ENCODE peak calls at places on chromosomes 7 and 10, in four cellular contexts. L is heart left ventricle, D is body of pancreas, O is sigmoid colon. Q is an unnamed sample.
A peak's percentile ranks its signal among the peaks of the same experiment; 100 is the strongest.

GRCh38 chr10:71608863-71609768 is 110.5 kb downstream of the C10orf105 start:
- DNase-seq in L (peak; percentile 87), D (peak; percentile 71), O (peak; percentile 84), Q (peak; percentile 93)

GRCh38 chr7:80014507-80014906 is 120.1 kb upstream of the GNAI1 start:
- DNase-seq in D (no peak), L (no peak), O (no peak), Q (no peak)

GRCh38 chr10:123287594-123288247 is 133.5 kb downstream of the BUB3 start:
- DNase-seq in L (no peak), O (no peak), D (no peak), Q (no peak)

GRCh38 chr10:77771450-77771849 is 133.8 kb upstream of the KCNMA1 start:
- DNase-seq in O (no peak), L (no peak), D (no peak), Q (no peak)

GRCh38 chr10:131652416-131652815 is 248.4 kb upstream of the PPP2R2D start:
- DNase-seq in D (no peak), O (no peak), L (no peak), Q (peak; percentile 12)

GRCh38 chr7:34341331-34341730 is 316.7 kb upstream of the NPSR1 start:
- DNase-seq in L (no peak), D (no peak), O (no peak), Q (no peak)

GRCh38 chr10:101070098-101070497 is 8.3 kb downstream of the KAZALD1 start:
- DNase-seq in L (no peak), D (no peak), O (no peak), Q (no peak)

GRCh38 chr7:75888464-75889222 is 9.8 kb downstream of the RHBDD2 start:
- DNase-seq in D (no peak), L (peak; percentile 59), O (no peak), Q (no peak)

GRCh38 chr10:62112325-62112724 is 156.3 kb downstream of the RTKN2 start:
- DNase-seq in L (no peak), O (no peak), D (no peak), Q (no peak)

GRCh38 chr7:116776610-116777289 is 85.6 kb upstream of the CAPZA2 start:
- DNase-seq in O (no peak), D (peak; percentile 18), L (no peak), Q (no peak)

GRCh38 chr10:80046629-80047441 is 31.6 kb upstream of the TMEM254 start:
- DNase-seq in O (peak; percentile 79), L (peak; percentile 87), D (peak; percentile 80), Q (peak; percentile 89)

GRCh38 chr10:79367421-79368189 is 20.3 kb downstream of the PPIF start:
- DNase-seq in O (no peak), D (no peak), L (no peak), Q (no peak)

GRCh38 chr10:33215154-33215553 is 119.3 kb downstream of the NRP1 start:
- DNase-seq in L (no peak), D (no peak), O (no peak), Q (no peak)

GRCh38 chr7:87398441-87398840 is 53.0 kb downstream of the CROT start:
- DNase-seq in L (no peak), D (no peak), O (no peak), Q (no peak)

GRCh38 chr10:14560794-14561765 is 213.6 kb downstream of the FAM107B start:
- DNase-seq in L (no peak), O (no peak), D (no peak), Q (no peak)

GRCh38 chr7:48097511-48098231 is 8.6 kb downstream of the UPP1 start:
- DNase-seq in O (no peak), L (no peak), D (no peak), Q (no peak)

GRCh38 chr7:24395512-24395911 is 111.5 kb downstream of the NPY start:
- DNase-seq in O (no peak), L (no peak), D (no peak), Q (no peak)

GRCh38 chr10:1706711-1707110 is 30.6 kb downstream of the ADARB2 start:
- DNase-seq in L (no peak), D (no peak), O (no peak), Q (no peak)

GRCh38 chr7:131600578-131600977 is 44.1 kb upstream of the PODXL start:
- DNase-seq in O (no peak), D (no peak), L (no peak), Q (no peak)

GRCh38 chr7:20793258-20793657 is 6.6 kb upstream of the SP8 start:
- DNase-seq in D (no peak), O (no peak), L (no peak), Q (no peak)

GRCh38 chr7:70775570-70776156 is 356.3 kb upstream of the GALNT17 start:
- DNase-seq in L (no peak), O (no peak), D (no peak), Q (no peak)

GRCh38 chr7:47647213-47647985 is 65.5 kb upstream of the TNS3 start:
- DNase-seq in D (no peak), L (no peak), O (no peak), Q (no peak)

GRCh38 chr10:12839941-12840611 is 161.4 kb downstream of the CCDC3 start:
- DNase-seq in O (no peak), D (no peak), L (no peak), Q (no peak)

GRCh38 chr10:46255696-46256355 is 31.0 kb upstream of the ANTXRL start:
- DNase-seq in D (peak; percentile 69), O (peak; percentile 75), L (peak; percentile 88), Q (peak; percentile 76)

GRCh38 chr7:16210171-16210570 is 211.2 kb downstream of the CRPPA start:
- DNase-seq in O (no peak), D (no peak), L (no peak), Q (no peak)

DNA sequence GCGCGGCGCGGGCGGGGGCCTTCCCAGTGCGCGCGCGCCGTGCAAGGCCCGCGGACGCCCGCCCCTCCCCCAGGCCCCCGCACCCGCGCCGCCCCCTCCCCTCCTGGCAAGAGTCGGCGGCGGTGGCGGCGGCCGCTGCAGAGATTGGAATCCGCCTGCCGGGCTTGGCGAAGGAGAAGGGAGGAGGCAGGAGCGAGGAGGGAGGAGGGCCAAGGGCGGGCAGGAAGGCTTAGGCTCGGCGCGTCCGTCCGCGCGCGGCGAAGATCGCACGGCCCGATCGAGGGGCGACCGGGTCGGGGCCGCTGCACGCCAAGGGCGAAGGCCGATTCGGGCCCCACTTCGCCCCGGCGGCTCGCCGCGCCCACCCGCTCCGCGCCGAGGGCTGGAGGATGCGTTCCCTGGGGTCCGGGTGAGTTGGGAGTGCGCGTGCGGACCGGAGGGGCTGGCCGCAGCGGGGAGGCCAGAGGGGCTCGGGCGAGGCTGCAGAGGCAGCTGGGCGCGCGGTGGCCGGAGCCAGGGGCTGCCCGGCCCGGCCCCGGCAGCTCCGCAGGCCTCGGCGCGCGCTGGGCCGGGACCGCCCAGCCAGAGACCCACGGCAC is at the start of gene BMPR1A:
- DNase-seq in D (peak; percentile 92), L (no peak), O (no peak), Q (no peak)
- TF ChIP-seq POLR2A in D (no peak), L (no peak), O (peak; percentile 56), Q (no peak)

DNA sequence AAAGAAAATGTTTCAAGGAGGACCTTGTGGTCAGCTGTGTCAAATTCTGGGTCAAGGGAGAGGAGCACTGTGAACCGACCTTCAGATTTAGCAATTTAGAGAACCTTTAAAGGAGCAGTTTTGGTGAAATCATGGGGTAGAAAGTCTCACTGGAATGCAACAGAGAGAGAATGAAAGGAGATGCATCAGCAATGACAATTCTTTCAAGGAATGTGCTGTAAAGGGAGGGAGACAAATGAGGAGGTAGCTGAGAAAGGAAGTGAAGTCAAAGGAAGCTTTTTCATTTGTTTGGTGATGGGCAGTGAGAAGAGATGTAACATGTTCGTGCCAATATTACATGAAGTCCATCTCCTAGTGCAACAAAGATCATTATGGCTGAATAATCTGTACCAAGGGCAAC is 166.0 kb downstream of the TSPAN12 start:
- DNase-seq in L (no peak), D (no peak), O (no peak), Q (no peak)
- H3K36me3 ChIP-seq in L (no peaks in the 10 kb centered on the region), D (no peaks in the 10 kb centered on the region), O (no peaks in the 10 kb centered on the region), Q (no peaks in the 10 kb centered on the region)

GRCh38 chr10:44083719-44084400 is 301.0 kb downstream of the CXCL12 start:
- DNase-seq in L (no peak), D (no peak), O (no peak), Q (no peak)
- H3K27ac ChIP-seq in L (no peak overlapping the region), D (no peak overlapping the region), O (no peak overlapping the region), Q (no peak overlapping the region)

GRCh38 chr7:83162402-83163256 is at the start of gene PCLO:
- DNase-seq in D (peak; percentile 92), L (peak; percentile 73), O (peak; percentile 61), Q (peak; percentile 92)
- TF ChIP-seq POLR2A in D (peak; percentile 83), L (no peak), O (no peak), Q (peak; percentile 4)